ENCODE peak calls at places on chromosome 19, in nine cellular contexts. R is PC-9, J is B cell, T is stomach, O is AG10803, S is ascending aorta, G is cardiac fibroblast, V is mammary epithelial cell, W is foreskin fibroblast. Z is an unnamed sample.

GRCh38 chr19:12766051-12766521 is 9.3 kb downstream of the HOOK2 start:
- DNase-seq in R (peak), J (peak), T (peak), O (peak), S (no peak), G (peak), V (peak), W (peak), Z (peak)

GRCh38 chr19:17441241-17442135 is 7.0 kb downstream of the TMEM221 start:
- DNase-seq in R (no peak), J (peak), T (no peak), O (peak), S (no peak), G (peak), V (peak), W (peak), Z (peak)

GRCh38 chr19:56291857-56292256 is 19.3 kb downstream of the EDDM13 start:
- DNase-seq in R (no peak), J (no peak), T (no peak), O (no peak), S (no peak), G (no peak), V (peak), W (no peak), Z (no peak)

GRCh38 chr19:3054972-3055740 is 7.1 kb downstream of the TLE5 start:
- DNase-seq in R (peak), J (no peak), T (no peak), O (no peak), S (no peak), G (peak), V (peak), W (no peak), Z (no peak)

GRCh38 chr19:14544047-14544446 is 14.7 kb downstream of the TECR start:
- DNase-seq in R (no peak), J (no peak), T (no peak), O (no peak), S (no peak), G (no peak), V (no peak), W (no peak), Z (peak)

GRCh38 chr19:9937001-9937411 is 691 bp upstream of the OLFM2 start:
- DNase-seq in R (no peak), J (peak), T (no peak), O (no peak), S (no peak), G (no peak), V (no peak), W (no peak), Z (peak)

GRCh38 chr19:56294557-56294956 is 20.1 kb downstream of the ZSCAN5A start:
- DNase-seq in R (no peak), J (no peak), T (no peak), O (no peak), S (no peak), G (peak), V (peak), W (no peak), Z (no peak)

GRCh38 chr19:54523403-54523802 is 20.8 kb downstream of the LAIR2 start:
- DNase-seq in R (no peak), J (no peak), T (no peak), O (peak), S (no peak), G (peak), V (peak), W (peak), Z (no peak)

GRCh38 chr19:41324921-41325639 is 15.1 kb downstream of the CCDC97 start:
- DNase-seq in R (peak), J (peak), T (no peak), O (peak), S (peak), G (peak), V (no peak), W (peak), Z (no peak)

GRCh38 chr19:6767081-6767356 is 216 bp downstream of the SH2D3A start:
- DNase-seq in R (no peak), J (no peak), T (no peak), O (no peak), S (no peak), G (no peak), V (peak), W (no peak), Z (peak)

GRCh38 chr19:8161135-8161646 is 11.8 kb upstream of the FBN3 start:
- DNase-seq in R (no peak), J (no peak), T (peak), O (no peak), S (no peak), G (peak), V (peak), W (no peak), Z (peak)

GRCh38 chr19:27794444-27795042 is 1418.4 kb downstream of the UQCRFS1 start:
- DNase-seq in R (peak), J (no peak), T (no peak), O (peak), S (no peak), G (peak), V (peak), W (peak), Z (peak)

GRCh38 chr19:42129399-42130253 is 2.6 kb downstream of the POU2F2 start:
- DNase-seq in R (no peak), J (peak), T (peak), O (peak), S (peak), G (peak), V (peak), W (peak), Z (peak)

GRCh38 chr19:48480476-48481190 is 11.5 kb downstream of the CYTH2 start:
- DNase-seq in R (no peak), J (peak), T (no peak), O (peak), S (no peak), G (peak), V (no peak), W (peak), Z (no peak)

GRCh38 chr19:28556371-28556770 is 656.6 kb downstream of the UQCRFS1 start:
- DNase-seq in R (no peak), J (no peak), T (no peak), O (no peak), S (no peak), G (no peak), V (no peak), W (no peak), Z (no peak)

GRCh38 chr19:32224371-32225244 is 120.8 kb upstream of the ZNF507 start:
- DNase-seq in R (peak), J (peak), T (peak), O (peak), S (no peak), G (peak), V (peak), W (peak), Z (peak)

GRCh38 chr19:33724723-33725060 is 72.0 kb upstream of the KCTD15 start:
- DNase-seq in R (no peak), J (no peak), T (no peak), O (no peak), S (no peak), G (no peak), V (no peak), W (no peak), Z (no peak)

GRCh38 chr19:35060160-35060855 is 18.8 kb downstream of the HPN start:
- DNase-seq in R (no peak), J (peak), T (no peak), O (no peak), S (no peak), G (no peak), V (no peak), W (no peak), Z (no peak)

GRCh38 chr19:32800191-32800590 is 69.4 kb downstream of the SLC7A9 start:
- DNase-seq in R (no peak), J (no peak), T (no peak), O (no peak), S (no peak), G (no peak), V (no peak), W (no peak), Z (no peak)

GRCh38 chr19:21440321-21440720 is 43.4 kb downstream of the ZNF493 start:
- DNase-seq in R (no peak), J (no peak), T (no peak), O (no peak), S (no peak), G (no peak), V (no peak), W (no peak), Z (no peak)

GRCh38 chr19:5697022-5697889 is 7.2 kb downstream of the RPL36 start:
- DNase-seq in R (no peak), J (no peak), T (no peak), O (no peak), S (no peak), G (no peak), V (no peak), W (no peak), Z (no peak)

GRCh38 chr19:29483944-29484581 is 41.7 kb upstream of the VSTM2B start:
- DNase-seq in R (no peak), J (no peak), T (no peak), O (no peak), S (no peak), G (no peak), V (no peak), W (no peak), Z (no peak)

GRCh38 chr19:51927859-51928258 is 587 bp downstream of the ZNF613 start:
- DNase-seq in R (no peak), J (no peak), T (no peak), O (no peak), S (no peak), G (no peak), V (no peak), W (no peak), Z (no peak)

GRCh38 chr19:33040994-33041827 is 23.5 kb downstream of the RHPN2 start:
- DNase-seq in R (peak), J (no peak), T (peak), O (peak), S (no peak), G (peak), V (peak), W (peak), Z (no peak)

GRCh38 chr19:31356587-31357314 is 7.5 kb upstream of the TSHZ3 start:
- DNase-seq in R (no peak), J (peak), T (no peak), O (no peak), S (no peak), G (no peak), V (no peak), W (no peak), Z (no peak)

GRCh38 chr19:4140237-4140711 is 13.2 kb upstream of the CREB3L3 start:
- DNase-seq in R (peak), J (peak), T (no peak), O (peak), S (no peak), G (peak), V (peak), W (peak), Z (peak)

GRCh38 chr19:3409346-3410064 is 43.1 kb downstream of the NFIC start:
- DNase-seq in R (no peak), J (no peak), T (peak), O (peak), S (no peak), G (no peak), V (no peak), W (no peak), Z (no peak)

GRCh38 chr19:35509861-35510625 is 3.4 kb downstream of the DMKN start:
- DNase-seq in R (peak), J (peak), T (peak), O (peak), S (no peak), G (peak), V (peak), W (peak), Z (peak)

GRCh38 chr19:13506550-13506878 is 235 bp upstream of the CACNA1A start:
- DNase-seq in R (no peak), J (no peak), T (no peak), O (peak), S (no peak), G (peak), V (no peak), W (peak), Z (no peak)

GRCh38 chr19:7739801-7740659 is 7.3 kb downstream of the CD209 start:
- DNase-seq in R (no peak), J (no peak), T (no peak), O (no peak), S (no peak), G (no peak), V (no peak), W (no peak), Z (no peak)

GRCh38 chr19:3276341-3276799 is 51.9 kb downstream of the CELF5 start:
- DNase-seq in R (peak), J (peak), T (peak), O (no peak), S (no peak), G (no peak), V (peak), W (no peak), Z (peak)

GRCh38 chr19:29480507-29480906 is 45.3 kb upstream of the VSTM2B start:
- DNase-seq in R (no peak), J (no peak), T (no peak), O (no peak), S (no peak), G (no peak), V (no peak), W (no peak), Z (no peak)

GRCh38 chr19:37817180-37817911 is 38.0 kb upstream of the ZNF573 start:
- DNase-seq in R (no peak), J (peak), T (peak), O (peak), S (no peak), G (peak), V (no peak), W (peak), Z (no peak)

GRCh38 chr19:28737021-28737525 is 475.9 kb downstream of the UQCRFS1 start:
- DNase-seq in R (no peak), J (no peak), T (no peak), O (peak), S (no peak), G (peak), V (peak), W (peak), Z (no peak)

GRCh38 chr19:34257559-34257924 is 3.2 kb downstream of the GARRE1 start:
- DNase-seq in R (no peak), J (no peak), T (no peak), O (no peak), S (no peak), G (no peak), V (no peak), W (no peak), Z (no peak)

GRCh38 chr19:45443462-45444317 is 20.0 kb upstream of the ERCC1 start:
- DNase-seq in R (peak), J (peak), T (peak), O (peak), S (peak), G (peak), V (peak), W (peak), Z (peak)

GRCh38 chr19:18160792-18161690 is 8.1 kb downstream of the PIK3R2 start:
- DNase-seq in R (peak), J (peak), T (peak), O (peak), S (no peak), G (peak), V (peak), W (peak), Z (peak)

GRCh38 chr19:3745363-3746045 is 16.0 kb downstream of the APBA3 start:
- DNase-seq in R (no peak), J (no peak), T (no peak), O (no peak), S (no peak), G (no peak), V (no peak), W (no peak), Z (no peak)

GRCh38 chr19:16379521-16380313 is 55.1 kb downstream of the KLF2 start:
- DNase-seq in R (no peak), J (no peak), T (no peak), O (no peak), S (no peak), G (no peak), V (no peak), W (no peak), Z (no peak)

GRCh38 chr19:1528596-1529429 is 4.9 kb downstream of the PLK5 start:
- DNase-seq in R (no peak), J (no peak), T (no peak), O (no peak), S (no peak), G (no peak), V (no peak), W (no peak), Z (no peak)
- TF ChIP-seq CTCF in R (no peak), J (no peak), T (no peak), O (no peak), S (no peak), G (no peak), V (no peak), W (no peak), Z (no peak)

GRCh38 chr19:38880882-38881609 is 3.0 kb upstream of the RINL start:
- DNase-seq in R (no peak), J (peak), T (no peak), O (no peak), S (no peak), G (no peak), V (no peak), W (no peak), Z (no peak)

GRCh38 chr19:38879400-38879751 is 1.3 kb upstream of the RINL start:
- DNase-seq in R (no peak), J (peak), T (no peak), O (no peak), S (no peak), G (no peak), V (no peak), W (no peak), Z (no peak)

GRCh38 chr19:38877781-38878574 is at the start of gene RINL:
- DNase-seq in R (peak), J (peak), T (peak), O (no peak), S (no peak), G (no peak), V (no peak), W (no peak), Z (peak)

GRCh38 chr19:38880076-38880881 is 2.2 kb upstream of the RINL start:
- DNase-seq in R (no peak), J (peak), T (no peak), O (no peak), S (no peak), G (no peak), V (no peak), W (no peak), Z (no peak)

DNA sequence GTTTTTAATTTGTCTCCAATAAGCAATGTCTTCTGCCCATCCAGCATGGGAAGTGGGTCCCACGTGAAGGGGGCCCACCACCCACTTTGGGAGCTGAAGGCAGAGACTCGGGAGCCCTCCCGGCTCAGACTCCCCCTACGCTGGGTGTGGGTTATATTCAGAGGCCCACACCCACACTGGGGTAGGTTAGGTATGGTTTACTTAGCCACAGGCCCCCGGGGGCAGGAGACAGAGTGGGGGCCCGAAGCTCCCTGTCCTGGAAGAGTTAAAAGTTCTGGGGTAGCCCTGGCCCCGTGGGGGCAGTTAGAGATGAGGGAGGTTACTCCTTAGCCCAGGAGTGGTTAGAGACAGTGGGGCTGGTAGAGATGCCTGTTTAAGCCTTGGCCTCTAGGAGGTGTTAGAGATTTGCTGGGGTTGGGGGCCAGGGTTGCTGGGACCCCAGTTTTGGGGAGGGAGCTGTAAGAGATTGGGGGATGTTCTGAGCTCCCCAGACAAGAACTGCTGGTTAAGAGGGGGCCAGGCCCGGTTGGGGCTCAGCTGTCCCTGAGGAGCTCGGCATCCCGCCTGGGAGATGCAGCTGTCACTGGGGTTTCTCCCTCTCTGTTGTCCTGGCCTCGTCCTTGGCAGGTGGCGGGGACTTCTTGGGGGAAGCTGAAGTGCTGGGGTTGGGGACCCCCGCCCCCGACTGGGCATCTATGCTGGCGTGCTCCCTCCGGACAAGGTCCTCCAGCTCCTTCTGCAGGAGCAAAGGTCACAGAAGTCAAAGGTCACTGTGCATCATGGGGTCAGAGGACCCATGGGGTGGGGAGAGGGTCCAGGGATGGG is 712 bp upstream of the RINL start:
- DNase-seq in R (no peak), J (peak), T (no peak), O (no peak), S (no peak), G (no peak), V (no peak), W (no peak), Z (no peak)
- TF ChIP-seq CTCF in R (no peak), J (no peak), T (no peak), O (no peak), S (no peak), G (no peak), V (no peak), W (no peak), Z (no peak)

GRCh38 chr19:36807029-36807428 is 31.2 kb downstream of the ZNF790 start:
- DNase-seq in R (no peak), J (no peak), T (no peak), O (no peak), S (no peak), G (no peak), V (no peak), W (no peak), Z (no peak)

DNA sequence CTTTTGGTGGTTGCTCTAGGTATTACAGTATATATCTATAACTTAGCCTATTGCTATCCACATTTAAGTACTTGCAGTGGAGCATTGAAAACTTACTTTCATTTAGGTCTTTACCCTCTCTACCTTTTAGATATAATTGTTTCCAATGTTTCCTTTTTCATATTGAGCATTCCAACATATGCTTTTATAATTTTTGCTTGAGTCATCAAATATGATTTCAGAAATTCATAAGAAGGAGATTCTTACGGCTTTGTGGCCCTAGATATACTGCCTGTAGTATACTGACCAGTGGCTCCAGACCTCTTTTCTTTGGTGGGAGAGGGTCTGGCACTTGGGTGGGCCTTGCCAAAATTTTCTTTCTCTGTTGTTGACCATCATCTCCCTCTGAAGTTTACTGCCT is 32.8 kb upstream of the ZNF850 start:
- DNase-seq in R (no peak), J (no peak), T (no peak), O (no peak), S (no peak), G (no peak), V (no peak), W (no peak), Z (no peak)
- TF ChIP-seq CTCF in R (no peak), J (no peak), T (no peak), O (no peak), S (no peak), G (no peak), V (no peak), W (no peak), Z (no peak)

DNA sequence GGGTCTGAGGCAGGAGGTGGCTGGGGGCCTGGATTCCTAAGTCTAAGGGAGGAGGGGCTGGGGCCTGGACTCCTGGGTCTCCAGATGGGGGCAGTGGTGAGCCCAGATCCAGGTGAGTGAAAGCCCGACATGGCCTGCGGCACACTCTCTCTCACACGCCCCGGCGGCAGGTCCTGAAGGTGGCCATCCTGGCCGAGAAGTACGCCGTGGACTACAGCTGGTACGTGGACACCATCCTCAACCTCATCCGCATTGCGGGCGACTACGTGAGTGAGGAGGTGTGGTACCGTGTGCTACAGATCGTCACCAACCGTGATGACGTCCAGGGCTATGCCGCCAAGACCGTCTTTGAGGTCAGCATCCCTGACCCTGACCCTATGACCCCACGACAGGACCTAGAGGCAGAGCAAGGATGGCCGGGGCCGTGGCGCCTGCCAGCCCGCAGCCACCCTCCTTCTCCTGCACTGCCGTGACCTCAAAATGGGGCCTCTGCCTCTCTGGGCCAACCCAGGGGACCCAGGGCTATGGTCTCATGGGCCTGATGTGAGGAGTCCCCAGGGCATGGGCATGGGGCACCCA is 13.2 kb downstream of the FUZ start:
- DNase-seq in R (no peak), J (no peak), T (no peak), O (no peak), S (no peak), G (no peak), V (no peak), W (no peak), Z (no peak)
- TF ChIP-seq CTCF in R (no peak), J (peak), T (no peak), O (no peak), S (no peak), G (no peak), V (no peak), W (no peak), Z (peak)